ENCODE peak calls at places on chromosomes 6 and 20, in eight cellular contexts. B is effector memory CD4-positive, alpha-beta T cell; S is IMR-90; R is naive thymus-derived CD4-positive, alpha-beta T cell; J is left ventricle myocardium inferior; P is testis; I is keratinocyte; V is fibroblast of lung. H is an unnamed sample.

GRCh38 chr6:109027964-109028363 is 66.7 kb downstream of the SESN1 start:
- DNase-seq in B (no peak), S (no peak), R (no peak), J (no peak), P (no peak), I (no peak), V (no peak), H (no peak)

GRCh38 chr6:142784344-142784743 is 160.6 kb downstream of the HIVEP2 start:
- DNase-seq in B (no peak), S (no peak), R (peak; percentile 8), J (no peak), P (no peak), I (no peak), V (peak; percentile 60), H (no peak)

GRCh38 chr6:142886431-142887170 is 58.4 kb downstream of the HIVEP2 start:
- DNase-seq in B (no peak), S (peak; percentile 69), R (peak; percentile 53), J (no peak), P (no peak), I (peak; percentile 21), V (peak; percentile 54), H (peak; percentile 37)

GRCh38 chr6:1606533-1607235 is 3.0 kb upstream of the FOXC1 start:
- DNase-seq in B (no peak), S (no peak), R (no peak), J (no peak), P (no peak), I (no peak), V (no peak), H (peak; percentile 85)

GRCh38 chr6:44969446-44970175 is 358.5 kb upstream of the RUNX2 start:
- DNase-seq in B (no peak), S (peak; percentile 13), R (no peak), J (no peak), P (no peak), I (no peak), V (peak; percentile 45), H (no peak)

GRCh38 chr20:2822073-2822472 is 5.9 kb downstream of the TMEM239 start:
- DNase-seq in B (peak; percentile 22), S (peak; percentile 30), R (peak; percentile 62), J (no peak), P (peak; percentile 12), I (no peak), V (peak; percentile 60), H (no peak)

GRCh38 chr6:12709116-12709515 is 7.5 kb upstream of the PHACTR1 start:
- DNase-seq in B (no peak), S (no peak), R (no peak), J (no peak), P (no peak), I (no peak), V (peak; percentile 83), H (peak; percentile 76)

GRCh38 chr6:42224222-42225042 is 6.8 kb upstream of the MRPS10 start:
- DNase-seq in B (no peak), S (peak; percentile 97), R (no peak), J (no peak), P (no peak), I (peak; percentile 94), V (peak; percentile 92), H (no peak)

GRCh38 chr6:18388252-18388651 is 1.1 kb downstream of the RNF144B start:
- DNase-seq in B (no peak), S (no peak), R (no peak), J (no peak), P (no peak), I (no peak), V (no peak), H (no peak)
- H3K4me1 ChIP-seq in B (no peaks in the 10 kb centered on the region), S (peaks cover 7% of the 10 kb centered on the region), R (peaks cover 4% of the 10 kb centered on the region), J (peaks cover 72% of the 10 kb centered on the region), P (peaks cover 13% of the 10 kb centered on the region), I (peaks cover 33% of the 10 kb centered on the region), V (peaks cover 8% of the 10 kb centered on the region), H (no peaks in the 10 kb centered on the region)

DNA sequence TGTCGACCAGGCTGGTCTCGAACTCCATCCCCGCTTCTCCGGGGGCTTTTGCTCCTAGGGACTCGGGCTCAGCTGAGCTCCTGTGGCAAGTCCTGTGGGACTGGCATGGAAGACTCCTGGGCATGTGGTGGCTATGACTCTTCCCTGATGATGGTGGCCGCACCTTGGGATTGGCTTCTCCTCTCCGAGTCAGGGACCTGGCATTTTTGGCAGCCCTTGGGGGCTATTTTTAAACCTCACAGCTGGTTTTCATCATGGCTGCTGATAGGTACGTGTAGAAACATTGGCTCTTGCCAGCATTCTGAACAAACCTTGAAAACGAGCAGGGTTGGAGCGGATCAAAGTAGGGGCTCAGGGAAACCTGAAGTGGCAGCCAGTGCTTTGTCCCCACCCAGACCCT is 54.1 kb downstream of the RBM38 start:
- DNase-seq in B (no peak), S (peak; percentile 76), R (no peak), J (peak; percentile 51), P (no peak), I (no peak), V (peak; percentile 54), H (no peak)
- H3K27ac ChIP-seq in B (no peak overlapping the region), S (no peak overlapping the region), R (no peak overlapping the region), J (peak overlapping the region; percentile 67), P (no peak overlapping the region), I (no peak overlapping the region), V (no peak overlapping the region), H (no peak overlapping the region)

GRCh38 chr6:22035690-22036089 is 261.1 kb downstream of the PRL start:
- DNase-seq in B (no peak), S (no peak), R (no peak), J (no peak), P (no peak), I (no peak), V (no peak), H (no peak)

GRCh38 chr6:22028403-22028802 is 268.4 kb downstream of the PRL start:
- DNase-seq in B (no peak), S (no peak), R (no peak), J (no peak), P (no peak), I (no peak), V (no peak), H (no peak)

GRCh38 chr6:22029169-22029568 is 267.7 kb downstream of the PRL start:
- DNase-seq in B (no peak), S (peak; percentile 16), R (no peak), J (no peak), P (no peak), I (no peak), V (peak; percentile 40), H (no peak)

GRCh38 chr6:22027226-22027725 is 269.6 kb downstream of the PRL start:
- DNase-seq in B (no peak), S (no peak), R (no peak), J (no peak), P (no peak), I (no peak), V (no peak), H (no peak)

DNA sequence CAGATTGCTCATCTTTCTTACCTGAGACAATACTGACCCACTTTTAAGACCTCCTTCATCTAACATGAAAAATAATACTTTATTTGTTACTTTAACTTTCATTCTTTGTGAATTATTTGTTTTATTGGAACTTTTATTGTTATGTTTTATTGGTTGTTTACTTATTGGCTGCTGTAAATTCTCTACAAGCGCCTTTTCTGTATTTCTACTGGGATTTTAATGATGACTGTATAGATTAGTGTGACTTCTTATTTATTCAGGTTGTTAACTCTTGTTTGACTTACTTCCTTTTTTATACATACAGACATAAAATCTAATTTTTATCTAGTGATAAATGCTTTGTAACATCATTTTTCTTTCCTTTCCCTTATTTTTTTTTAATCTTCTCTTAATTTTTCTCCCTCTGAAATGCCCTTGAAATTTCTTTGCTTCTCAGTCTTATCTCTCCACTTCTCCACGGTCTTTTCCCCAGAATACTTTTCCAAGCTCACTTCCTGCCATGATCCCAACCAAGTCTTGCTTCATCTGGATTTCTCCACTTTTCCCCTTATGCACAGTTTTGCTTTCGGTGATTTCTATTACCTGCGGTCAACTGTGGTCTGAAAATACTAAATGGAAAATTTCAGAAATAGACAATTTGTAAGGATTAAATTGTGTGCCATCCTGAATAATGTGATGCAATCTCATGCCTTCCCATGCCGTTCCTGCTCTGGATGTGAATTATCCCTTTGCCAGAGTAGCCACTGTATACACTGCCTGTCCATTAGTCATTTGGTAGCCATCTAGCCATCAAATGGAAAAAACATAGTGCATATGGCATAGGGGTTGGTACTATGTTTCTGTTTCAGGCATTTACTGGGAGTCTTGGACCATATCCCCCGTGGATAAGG is 265.9 kb downstream of the PRL start:
- DNase-seq in B (no peak), S (no peak), R (no peak), J (no peak), P (no peak), I (no peak), V (no peak), H (no peak)
- H3K4me1 ChIP-seq in B (no peaks in the 10 kb centered on the region), S (peaks cover 4% of the 10 kb centered on the region), R (no peaks in the 10 kb centered on the region), J (peaks cover 26% of the 10 kb centered on the region), P (peaks cover 16% of the 10 kb centered on the region), I (no peaks in the 10 kb centered on the region), V (no peaks in the 10 kb centered on the region), H (peaks cover 12% of the 10 kb centered on the region)

DNA sequence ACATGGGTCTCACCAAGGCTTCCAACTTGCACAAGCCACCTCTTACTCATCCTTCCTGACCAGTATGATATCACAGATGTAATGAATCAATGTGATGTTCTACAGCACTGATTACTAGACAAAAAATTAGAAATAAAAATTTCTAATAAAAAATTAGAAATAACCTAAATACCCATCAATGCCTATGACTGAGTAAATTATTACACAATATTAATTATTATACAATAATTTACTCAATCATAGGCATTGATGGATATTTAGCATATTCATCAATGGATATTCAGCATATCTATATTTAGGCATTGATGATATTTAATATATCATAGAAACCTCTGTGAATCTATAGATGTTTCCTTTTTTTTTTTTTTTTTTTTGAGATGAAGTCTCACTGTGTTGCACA is 43.2 kb upstream of the MBOAT1 start:
- DNase-seq in B (no peak), S (no peak), R (no peak), J (no peak), P (no peak), I (no peak), V (no peak), H (no peak)
- H3K27ac ChIP-seq in B (no peak overlapping the region), S (no peak overlapping the region), R (no peak overlapping the region), J (no peak overlapping the region), P (no peak overlapping the region), I (no peak overlapping the region), V (no peak overlapping the region), H (no peak overlapping the region)

H was measured in mesendoderm.